ENCODE peak calls at places on chromosomes 12 and 14, in six cellular contexts. J, Y, E, Q, L and B are unnamed samples.

GRCh38 chr12:130872179-130873096 is 572 bp downstream of the RAN start:
- DNase-seq in J (peak; percentile 48), E (peak; percentile 34), L (peak; percentile 52), Q (peak; percentile 85), Y (no peak), B (peak; percentile 30)

GRCh38 chr12:115207216-115207915 is 523.4 kb upstream of the TBX3 start:
- DNase-seq in E (no peak), J (no peak), Y (no peak), Q (no peak), L (no peak), B (no peak)

GRCh38 chr14:96239759-96240158 is 16.3 kb upstream of the BDKRB1 start:
- DNase-seq in Q (no peak), J (no peak), E (no peak), L (no peak), Y (no peak), B (no peak)

GRCh38 chr12:54136844-54137580 is 51.8 kb downstream of the SMUG1 start:
- DNase-seq in Q (peak; percentile 62), E (no peak), J (no peak), L (no peak), Y (no peak), B (peak; percentile 23)

GRCh38 chr14:23008836-23009235 is 1.1 kb downstream of the C14orf93 start:
- DNase-seq in Y (no peak), Q (no peak), E (no peak), L (no peak), J (no peak), B (peak; percentile 14)

GRCh38 chr12:124771462-124772361 is 92.0 kb downstream of the SCARB1 start:
- DNase-seq in J (peak; percentile 18), Q (peak; percentile 93), E (peak; percentile 71), L (peak; percentile 58), Y (peak; percentile 68), B (peak; percentile 67)

GRCh38 chr12:89016970-89017778 is 335.1 kb downstream of the DUSP6 start:
- DNase-seq in J (peak; percentile 53), Y (peak; percentile 85), L (peak; percentile 42), E (no peak), Q (peak; percentile 38), B (peak; percentile 76)

GRCh38 chr14:70662080-70662479 is 20.4 kb downstream of the TTC9 start:
- DNase-seq in Q (no peak), Y (no peak), J (no peak), E (no peak), L (no peak), B (no peak)

GRCh38 chr14:99378782-99379214 is 101.9 kb downstream of the SETD3 start:
- DNase-seq in E (no peak), J (peak; percentile 49), Q (no peak), L (no peak), Y (peak; percentile 72), B (peak; percentile 48)